ENCODE peak calls at places on chromosomes 5 and 9, in five cellular contexts. Y, B, D, M and L are unnamed samples.

GRCh38 chr9:27059907-27060306 is 49.1 kb upstream of the TEK start:
- DNase-seq in B (no peak), Y (no peak), M (no peak), D (no peak), L (no peak)

GRCh38 chr9:87256973-87257372 is 240.7 kb upstream of the DAPK1 start:
- DNase-seq in Y (no peak), M (no peak), B (no peak), D (no peak), L (no peak)

GRCh38 chr9:124037790-124038189 is 26.2 kb downstream of the LHX2 start:
- DNase-seq in D (no peak), B (no peak), Y (peak), M (no peak), L (peak)

GRCh38 chr9:28651050-28651722 is 1077.9 kb upstream of the C9orf72 start:
- DNase-seq in Y (no peak), B (no peak), M (no peak), D (no peak), L (no peak)

GRCh38 chr9:38527507-38527906 is 92.9 kb downstream of the ANKRD18A start:
- DNase-seq in B (no peak), Y (no peak), M (peak), D (no peak), L (no peak)

GRCh38 chr5:154541553-154541952 is 63.5 kb upstream of the HAND1 start:
- DNase-seq in B (no peak), D (no peak), Y (peak), M (no peak), L (no peak)

GRCh38 chr5:122259995-122260394 is 52.0 kb upstream of the SNCAIP start:
- DNase-seq in B (no peak), M (peak), Y (no peak), D (no peak), L (no peak)

GRCh38 chr9:34957492-34958410 is at the start of gene PHF24:
- DNase-seq in Y (no peak), M (no peak), D (no peak), B (peak), L (peak)

GRCh38 chr9:111348821-111349271 is 18.8 kb upstream of the OR2K2 start:
- DNase-seq in Y (no peak), B (no peak), M (peak), D (no peak), L (no peak)

GRCh38 chr9:124010665-124011321 is 775 bp upstream of the LHX2 start:
- DNase-seq in M (no peak), B (no peak), Y (no peak), D (no peak), L (peak)

GRCh38 chr5:150317048-150318003 is 14.6 kb upstream of the ARSI start:
- DNase-seq in B (peak), D (no peak), M (peak), Y (peak), L (peak)

GRCh38 chr5:317086-317811 is 4.3 kb upstream of the AHRR start:
- DNase-seq in B (peak), Y (peak), D (no peak), M (peak), L (peak)

GRCh38 chr9:8143677-8144076 is 344.1 kb upstream of the DMAC1 start:
- DNase-seq in M (no peak), B (no peak), Y (no peak), D (no peak), L (no peak)

GRCh38 chr9:135926402-135927194 is 19.3 kb upstream of the CAMSAP1 start:
- DNase-seq in B (no peak), M (no peak), Y (peak), D (no peak), L (no peak)

GRCh38 chr5:123720955-123721354 is 209.0 kb downstream of the CSNK1G3 start:
- DNase-seq in D (no peak), Y (no peak), B (no peak), M (no peak), L (no peak)

GRCh38 chr5:31774779-31775178 is 135.8 kb downstream of the PDZD2 start:
- DNase-seq in D (no peak), B (no peak), M (no peak), Y (no peak), L (no peak)

GRCh38 chr9:6764570-6765334 is 7.0 kb downstream of the KDM4C start:
- DNase-seq in B (no peak), D (no peak), M (no peak), Y (no peak), L (no peak)

GRCh38 chr9:16060457-16061129 is 507.8 kb downstream of the CCDC171 start:
- DNase-seq in B (no peak), D (peak), Y (no peak), M (no peak), L (no peak)

GRCh38 chr9:83403864-83404263 is 134.3 kb downstream of the FRMD3 start:
- DNase-seq in Y (no peak), M (no peak), D (no peak), B (no peak), L (no peak)

GRCh38 chr5:584846-585245 is 27.3 kb upstream of the CEP72 start:
- DNase-seq in Y (no peak), D (no peak), B (no peak), M (no peak), L (no peak)

GRCh38 chr9:99852617-99853016 is 30.9 kb downstream of the NR4A3 start:
- DNase-seq in Y (no peak), M (no peak), D (no peak), B (no peak), L (no peak)

GRCh38 chr5:10705736-10706135 is 55.3 kb downstream of the DAP start:
- DNase-seq in D (no peak), M (no peak), Y (no peak), B (no peak), L (no peak)

GRCh38 chr5:112348387-112348786 is 70.7 kb downstream of the EPB41L4A start:
- DNase-seq in B (no peak), M (no peak), D (no peak), Y (no peak), L (no peak)

GRCh38 chr9:33465596-33466564 is 7.8 kb downstream of the NOL6 start:
- DNase-seq in B (no peak), D (no peak), Y (no peak), M (no peak), L (peak)

GRCh38 chr5:171848487-171848886 is 62.9 kb downstream of the SMIM23 start:
- DNase-seq in B (no peak), D (no peak), M (no peak), Y (no peak), L (no peak)

GRCh38 chr5:123454236-123454911 is 31.2 kb upstream of the CEP120 start:
- DNase-seq in Y (no peak), M (no peak), D (no peak), B (peak), L (no peak)

GRCh38 chr9:35645736-35646582 is 4.8 kb downstream of the SIT1 start:
- DNase-seq in B (peak), M (peak), Y (peak), D (no peak), L (no peak)

GRCh38 chr5:16992006-16992405 is 55.9 kb upstream of the MYO10 start:
- DNase-seq in M (no peak), D (no peak), Y (no peak), B (no peak), L (no peak)

GRCh38 chr5:144207875-144208444 is 37.3 kb downstream of the KCTD16 start:
- DNase-seq in D (no peak), B (no peak), M (no peak), Y (no peak), L (no peak)

GRCh38 chr5:65076251-65076869 is 307.6 kb downstream of the CWC27 start:
- DNase-seq in B (peak), M (peak), Y (peak), D (no peak), L (no peak)

GRCh38 chr5:109986726-109987125 is 297.0 kb downstream of the MAN2A1 start:
- DNase-seq in B (no peak), D (no peak), Y (no peak), M (peak), L (no peak)

GRCh38 chr5:20833081-20833627 is 845.2 kb upstream of the CDH18 start:
- DNase-seq in Y (no peak), M (peak), D (no peak), B (no peak), L (no peak)

GRCh38 chr9:96874201-96874785 is 20.0 kb upstream of the ZNF782 start:
- DNase-seq in Y (no peak), B (no peak), M (no peak), D (no peak), L (no peak)

GRCh38 chr5:156513123-156513814 is 186.3 kb downstream of the SGCD start:
- DNase-seq in M (no peak), Y (no peak), B (no peak), D (no peak), L (no peak)

GRCh38 chr9:36718612-36719011 is 145.9 kb downstream of the MELK start:
- DNase-seq in D (no peak), B (no peak), M (no peak), Y (no peak), L (no peak)

GRCh38 chr9:36725777-36726356 is 153.2 kb downstream of the MELK start:
- DNase-seq in Y (no peak), D (no peak), B (no peak), M (no peak), L (no peak)

GRCh38 chr9:36717276-36717675 is 144.6 kb downstream of the MELK start:
- DNase-seq in Y (no peak), M (no peak), D (no peak), B (no peak), L (no peak)

GRCh38 chr9:36720043-36720442 is 147.3 kb downstream of the MELK start:
- DNase-seq in B (no peak), M (no peak), D (no peak), Y (no peak), L (no peak)

GRCh38 chr9:36721846-36722588 is 149.3 kb downstream of the MELK start:
- DNase-seq in B (no peak), D (no peak), M (no peak), Y (no peak), L (no peak)
- TF ChIP-seq ZBTB33 in B (no peak), D (no peak), M (no peak), Y (no peak), L (no peak)

DNA sequence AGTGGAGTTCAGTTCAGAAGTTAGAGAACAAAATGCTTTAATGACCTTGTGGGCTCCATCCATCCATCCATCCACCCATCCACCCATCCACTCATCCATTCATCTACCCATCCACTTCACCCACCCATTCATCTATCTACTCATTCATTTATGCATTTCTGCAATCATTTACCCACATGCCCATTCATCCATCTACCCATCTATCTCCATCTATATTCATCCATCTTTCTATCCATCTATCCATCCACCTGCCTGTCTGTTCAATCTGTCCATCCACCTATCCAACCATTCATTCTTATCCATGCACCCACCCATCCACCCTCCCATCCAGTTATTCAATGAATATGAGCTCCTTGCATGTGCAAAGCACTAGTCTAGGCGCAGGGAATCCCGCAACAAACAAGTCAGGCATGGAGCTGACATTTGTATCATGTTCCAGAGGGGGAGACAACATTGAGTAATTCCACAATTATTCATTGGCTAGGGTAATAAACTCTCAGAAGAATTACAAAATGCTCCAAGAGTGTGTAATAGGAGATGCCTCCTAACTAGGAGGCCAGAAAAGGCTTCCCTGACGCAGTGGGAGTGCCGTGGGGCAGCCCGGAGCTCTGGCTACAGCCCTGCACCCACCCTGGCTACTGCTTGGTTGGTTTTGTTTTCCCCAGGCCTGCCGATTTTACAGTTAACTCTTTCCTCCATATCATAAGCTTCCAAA is 211.2 kb downstream of the NXNL2 start:
- DNase-seq in D (no peak), Y (no peak), B (no peak), M (no peak), L (no peak)
- TF ChIP-seq ZBTB33 in D (no peak), Y (no peak), B (no peak), M (no peak), L (peak)

DNA sequence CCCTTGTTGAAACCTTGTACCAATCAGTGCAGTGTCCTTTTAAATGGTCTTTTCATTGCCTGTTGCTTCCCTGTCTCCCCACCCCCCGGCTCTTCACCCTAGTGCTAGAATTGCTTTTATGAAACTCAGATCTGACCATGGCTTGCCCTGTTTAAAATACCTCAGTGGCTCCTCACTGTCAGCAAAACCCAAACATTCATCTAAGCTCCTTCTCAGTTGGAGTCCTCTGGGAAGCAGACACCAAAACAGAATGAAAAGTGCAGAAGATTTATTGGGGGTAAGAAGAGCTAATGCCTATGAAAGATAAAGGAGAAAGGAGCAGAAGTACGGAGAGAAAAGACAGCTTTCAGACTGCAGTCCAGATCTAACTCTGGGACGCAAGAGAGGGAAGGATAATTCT is 56.2 kb downstream of the IRF1 start:
- DNase-seq in Y (no peak), D (no peak), B (no peak), M (no peak), L (no peak)
- TF ChIP-seq ZBTB33 in Y (no peak), D (no peak), B (no peak), M (no peak), L (no peak)

GRCh38 chr9:20872340-20872977 is 159.0 kb downstream of the HACD4 start:
- DNase-seq in B (no peak), M (no peak), Y (no peak), D (no peak), L (no peak)
- TF ChIP-seq ZBTB33 in B (no peak), M (no peak), Y (no peak), D (no peak), L (no peak)

GRCh38 chr5:170534941-170535340 is 31.1 kb downstream of the KCNIP1 start:
- DNase-seq in D (no peak), M (no peak), Y (no peak), B (no peak), L (no peak)

GRCh38 chr5:170536498-170536897 is 32.7 kb downstream of the KCNIP1 start:
- DNase-seq in B (no peak), M (no peak), D (no peak), Y (no peak), L (no peak)

GRCh38 chr5:170534177-170534576 is 30.4 kb downstream of the KCNIP1 start:
- DNase-seq in Y (no peak), M (no peak), D (no peak), B (no peak), L (no peak)

GRCh38 chr5:170537451-170538095 is 33.8 kb downstream of the KCNIP1 start:
- DNase-seq in Y (no peak), M (no peak), B (no peak), D (no peak), L (no peak)

GRCh38 chr5:170533383-170533782 is 29.6 kb downstream of the KCNIP1 start:
- DNase-seq in B (no peak), D (no peak), Y (no peak), M (no peak), L (no peak)
- TF ChIP-seq ZBTB33 in B (no peak), D (no peak), Y (no peak), M (no peak), L (no peak)

GRCh38 chr9:95458666-95459065 is 58.1 kb downstream of the PTCH1 start:
- DNase-seq in D (no peak), Y (no peak), B (no peak), M (no peak), L (peak)
- TF ChIP-seq ZBTB33 in D (no peak), Y (no peak), B (no peak), M (no peak), L (no peak)

GRCh38 chr5:18216016-18216415 is 581.8 kb downstream of the TAF11L14 start:
- DNase-seq in M (no peak), D (no peak), Y (no peak), B (no peak), L (no peak)

GRCh38 chr5:18220631-18221030 is 586.4 kb downstream of the TAF11L14 start:
- DNase-seq in M (no peak), Y (no peak), D (no peak), B (no peak), L (no peak)

GRCh38 chr5:18219241-18219640 is 585.0 kb downstream of the TAF11L14 start:
- DNase-seq in D (no peak), B (no peak), Y (no peak), M (no peak), L (no peak)

DNA sequence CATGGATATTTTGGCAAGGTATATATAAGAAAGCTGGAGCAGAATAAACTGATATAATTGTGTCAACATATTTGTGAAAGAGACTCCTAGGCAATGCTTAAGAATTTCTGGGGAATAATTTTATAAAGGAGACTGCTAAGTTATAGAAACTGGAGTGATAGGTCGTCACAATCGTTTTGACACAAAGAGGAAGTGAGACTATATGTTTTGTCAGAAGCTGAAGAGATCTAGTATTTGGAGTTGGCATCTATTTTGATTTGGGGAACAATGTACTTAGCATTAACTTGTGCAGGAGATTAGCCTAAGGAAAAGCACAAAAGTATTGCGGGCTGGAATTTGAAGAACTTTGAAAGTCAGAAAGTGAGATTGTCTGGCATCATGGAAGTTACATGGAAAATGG is 582.5 kb downstream of the TAF11L14 start:
- DNase-seq in Y (no peak), B (no peak), D (no peak), M (no peak), L (no peak)
- TF ChIP-seq ZBTB33 in Y (no peak), B (no peak), D (no peak), M (no peak), L (no peak)

GRCh38 chr5:7376889-7377288 is 19.0 kb upstream of the ADCY2 start:
- DNase-seq in D (no peak), B (no peak), Y (no peak), M (no peak), L (no peak)

GRCh38 chr5:7372399-7372798 is 23.5 kb upstream of the ADCY2 start:
- DNase-seq in Y (no peak), M (no peak), D (no peak), B (no peak), L (no peak)

GRCh38 chr5:7374186-7374585 is 21.8 kb upstream of the ADCY2 start:
- DNase-seq in M (no peak), Y (no peak), D (no peak), B (no peak), L (no peak)

GRCh38 chr5:7382588-7382987 is 13.3 kb upstream of the ADCY2 start:
- DNase-seq in M (no peak), Y (no peak), D (no peak), B (no peak), L (no peak)

GRCh38 chr5:7377761-7378160 is 18.2 kb upstream of the ADCY2 start:
- DNase-seq in B (no peak), D (no peak), Y (no peak), M (no peak), L (no peak)
- TF ChIP-seq ZBTB33 in B (no peak), D (no peak), Y (no peak), M (no peak), L (no peak)

DNA sequence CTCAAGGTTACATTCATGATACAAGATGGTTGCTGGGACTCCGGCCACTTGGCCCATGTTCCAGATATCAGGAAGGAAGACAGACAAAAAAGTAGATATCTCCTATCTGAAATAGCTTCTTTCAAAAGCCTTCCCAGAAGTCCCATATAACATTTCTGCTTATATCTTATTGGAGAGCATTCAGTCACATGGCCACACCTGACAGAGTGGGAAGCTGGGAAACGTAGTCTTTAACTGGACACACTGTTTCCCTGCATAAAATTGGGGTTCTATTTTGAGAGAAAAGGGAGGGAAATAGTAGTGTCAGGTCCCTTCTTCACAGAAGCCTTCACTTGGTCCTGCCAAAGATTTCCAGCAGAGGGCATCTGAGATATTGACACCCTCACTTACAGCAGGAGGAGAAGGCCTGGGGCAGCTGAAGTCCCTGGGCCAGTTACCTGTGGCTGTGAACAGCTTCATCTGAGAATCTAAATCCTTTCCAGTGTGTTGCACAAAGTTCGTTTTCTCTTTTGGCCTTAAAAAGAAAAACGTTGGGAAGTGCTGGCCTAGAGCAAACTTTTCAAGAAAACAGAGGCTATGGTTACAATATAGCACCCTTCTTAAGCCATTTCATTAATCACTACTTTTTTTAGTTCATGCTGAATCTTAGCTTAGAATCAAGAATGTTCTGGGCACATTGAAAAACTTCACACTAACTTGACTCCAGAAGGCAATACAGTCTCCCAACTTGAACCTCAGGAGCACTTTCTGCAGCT is 33.5 kb downstream of the SPEF2 start:
- DNase-seq in D (no peak), Y (peak), M (peak), B (no peak), L (peak)
- TF ChIP-seq ZBTB33 in D (no peak), Y (no peak), M (no peak), B (no peak), L (no peak)

GRCh38 chr9:85859751-85860150 is 81.2 kb upstream of the NAA35 start:
- DNase-seq in Y (peak), B (no peak), M (no peak), D (no peak), L (no peak)
- TF ChIP-seq ZBTB33 in Y (no peak), B (no peak), M (no peak), D (no peak), L (no peak)